ENCODE peak calls at places on chromosomes 5 and 9, in four cellular contexts. O is HFF-Myc, K is mesothelial cell of epicardium, R is astrocyte. T is an unnamed sample.

GRCh38 chr5:73808916-73809315 is 182.9 kb downstream of the ARHGEF28 start:
- DNase-seq in O (no peak), K (no peak), R (no peak), T (no peak)

GRCh38 chr9:122179690-122180074 is 20.0 kb downstream of the MORN5 start:
- DNase-seq in O (no peak), K (no peak), R (peak), T (no peak)

GRCh38 chr5:16930487-16930886 is 5.6 kb downstream of the MYO10 start:
- DNase-seq in O (no peak), K (no peak), R (no peak), T (no peak)

GRCh38 chr9:35859310-35859994 is 10.7 kb downstream of the OR13J1 start:
- DNase-seq in O (no peak), K (no peak), R (no peak), T (peak)

GRCh38 chr5:142659405-142659804 is 26.5 kb downstream of the FGF1 start:
- DNase-seq in O (no peak), K (no peak), R (no peak), T (no peak)

GRCh38 chr9:119273984-119274665 is 95.1 kb downstream of the BRINP1 start:
- DNase-seq in O (no peak), K (no peak), R (peak), T (no peak)

GRCh38 chr9:131423171-131423581 is 29.3 kb downstream of the PRRC2B start:
- DNase-seq in O (no peak), K (no peak), R (peak), T (no peak)

GRCh38 chr5:177023247-177023703 is 779 bp downstream of the ZNF346 start:
- DNase-seq in O (no peak), K (no peak), R (no peak), T (no peak)

DNA sequence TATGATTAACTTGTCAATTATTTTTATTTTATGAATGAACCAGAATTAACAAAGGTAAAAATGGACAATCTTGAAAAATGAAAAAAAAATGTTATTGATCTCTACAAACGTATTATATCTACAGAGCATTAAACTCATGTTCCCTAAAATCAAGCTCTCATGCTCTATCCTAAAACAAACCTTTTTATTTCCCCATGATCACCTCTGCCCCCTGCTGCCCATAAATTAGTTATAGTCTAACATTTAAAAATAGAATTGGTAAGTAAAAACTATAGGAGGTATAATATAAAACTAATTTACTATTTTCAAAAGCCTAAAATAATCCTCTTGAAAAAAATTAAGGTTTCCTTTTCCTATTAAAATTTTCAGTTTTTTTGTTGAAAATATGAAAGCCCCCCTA is 168.0 kb upstream of the POU5F2 start:
- DNase-seq in O (no peak), K (no peak), R (no peak), T (no peak)
- TF ChIP-seq CTCF in O (no peak), K (no peak), R (no peak), T (no peak)

GRCh38 chr5:5494489-5495402 is 72.3 kb downstream of the ICE1 start:
- DNase-seq in O (no peak), K (no peak), R (peak), T (peak)
- TF ChIP-seq CTCF in O (no peak), K (no peak), R (no peak), T (no peak)

GRCh38 chr5:127027539-127027938 is 2.8 kb downstream of the MARCHF3 start:
- DNase-seq in O (no peak), K (no peak), R (no peak), T (no peak)

GRCh38 chr5:127031147-127031862 is 947 bp upstream of the MARCHF3 start:
- DNase-seq in O (no peak), K (no peak), R (no peak), T (no peak)

GRCh38 chr5:127029513-127030258 is 672 bp downstream of the MARCHF3 start:
- DNase-seq in O (no peak), K (no peak), R (peak), T (peak)

GRCh38 chr5:127030259-127031146 is at the start of gene MARCHF3:
- DNase-seq in O (peak), K (peak), R (peak), T (peak)

DNA sequence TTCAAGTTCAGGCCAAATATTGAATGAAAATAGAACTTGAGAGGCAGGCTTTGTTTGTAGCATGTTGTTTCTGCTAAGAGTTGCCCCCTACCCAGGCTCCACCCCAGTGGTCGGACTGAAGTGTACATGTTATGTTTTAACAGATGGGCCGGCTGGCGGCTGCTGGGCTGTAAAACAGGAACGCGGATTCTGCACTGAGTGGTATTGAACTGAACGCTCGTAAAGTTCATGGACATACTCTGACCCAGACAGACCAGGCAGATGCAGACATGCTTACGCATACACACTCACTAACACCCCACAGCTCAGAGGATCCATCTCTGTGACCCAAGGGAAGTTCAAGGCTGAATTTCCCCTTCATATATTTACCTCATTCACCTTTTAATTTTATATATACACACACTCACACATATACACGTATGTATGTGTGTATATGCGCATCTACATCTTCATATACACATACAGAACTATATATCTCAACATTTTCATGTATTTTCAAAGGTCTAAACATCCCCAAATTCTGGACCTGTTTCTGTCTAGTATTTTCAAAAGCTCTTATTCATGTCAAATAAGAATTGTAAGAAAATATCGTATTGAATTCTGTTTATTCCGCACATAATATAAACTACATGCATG is 1.4 kb downstream of the MARCHF3 start:
- DNase-seq in O (no peak), K (no peak), R (no peak), T (no peak)
- TF ChIP-seq CTCF in O (no peak), K (no peak), R (no peak), T (no peak)

GRCh38 chr9:133474853-133475252 is 4.0 kb downstream of the SLC2A6 start:
- DNase-seq in O (no peak), K (no peak), R (no peak), T (no peak)
- TF ChIP-seq CTCF in O (no peak), K (no peak), R (no peak), T (no peak)

DNA sequence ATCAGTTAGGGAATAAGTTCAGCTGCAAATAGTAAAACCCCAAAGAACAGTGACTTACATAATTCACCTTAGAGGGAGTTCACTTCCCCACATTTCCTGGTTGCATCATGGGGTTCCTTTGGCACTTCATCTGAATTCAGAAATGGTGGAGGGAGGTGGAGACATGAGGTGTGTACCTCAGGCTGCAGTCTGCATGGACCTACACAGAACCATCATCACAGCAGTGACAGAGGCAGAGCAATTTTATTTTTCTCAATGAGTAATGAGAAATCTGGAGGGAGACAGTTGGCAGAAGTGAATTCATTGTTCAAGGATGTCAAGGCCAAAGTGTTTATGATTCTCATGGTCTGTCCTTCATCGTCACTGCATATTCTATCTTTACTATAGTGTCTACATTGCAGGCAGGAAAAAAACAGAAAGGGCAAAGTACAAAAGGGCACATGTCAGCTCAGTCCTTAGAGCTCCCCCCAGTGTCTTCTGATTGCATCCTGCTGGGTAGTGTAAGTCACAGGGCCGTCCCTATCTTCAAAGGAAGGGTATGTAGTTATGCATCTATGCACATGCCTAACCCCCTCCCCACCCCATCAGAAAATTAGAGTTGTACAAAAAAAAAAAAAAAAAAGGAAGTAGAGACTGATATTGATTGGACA is 132.8 kb upstream of the APC start:
- DNase-seq in O (no peak), K (no peak), R (no peak), T (no peak)
- TF ChIP-seq CTCF in O (peak), K (no peak), R (no peak), T (peak)

GRCh38 chr9:98790601-98791146 is 5.7 kb downstream of the ANKS6 start:
- DNase-seq in O (no peak), K (no peak), R (no peak), T (no peak)
- TF ChIP-seq CTCF in O (no peak), K (no peak), R (no peak), T (no peak)

GRCh38 chr9:92242115-92242778 is 51.2 kb downstream of the IARS1 start:
- DNase-seq in O (no peak), K (no peak), R (peak), T (no peak)
- TF ChIP-seq CTCF in O (peak), K (no peak), R (peak), T (no peak)

GRCh38 chr9:107638922-107639321 is 149.4 kb upstream of the KLF4 start:
- DNase-seq in O (peak), K (no peak), R (peak), T (no peak)

GRCh38 chr9:107639426-107639825 is 149.9 kb upstream of the KLF4 start:
- DNase-seq in O (no peak), K (no peak), R (peak), T (no peak)

GRCh38 chr9:107638496-107638895 is 148.9 kb upstream of the KLF4 start:
- DNase-seq in O (no peak), K (no peak), R (no peak), T (no peak)

GRCh38 chr9:107636596-107637405 is 147.2 kb upstream of the KLF4 start:
- DNase-seq in O (no peak), K (no peak), R (no peak), T (no peak)

DNA sequence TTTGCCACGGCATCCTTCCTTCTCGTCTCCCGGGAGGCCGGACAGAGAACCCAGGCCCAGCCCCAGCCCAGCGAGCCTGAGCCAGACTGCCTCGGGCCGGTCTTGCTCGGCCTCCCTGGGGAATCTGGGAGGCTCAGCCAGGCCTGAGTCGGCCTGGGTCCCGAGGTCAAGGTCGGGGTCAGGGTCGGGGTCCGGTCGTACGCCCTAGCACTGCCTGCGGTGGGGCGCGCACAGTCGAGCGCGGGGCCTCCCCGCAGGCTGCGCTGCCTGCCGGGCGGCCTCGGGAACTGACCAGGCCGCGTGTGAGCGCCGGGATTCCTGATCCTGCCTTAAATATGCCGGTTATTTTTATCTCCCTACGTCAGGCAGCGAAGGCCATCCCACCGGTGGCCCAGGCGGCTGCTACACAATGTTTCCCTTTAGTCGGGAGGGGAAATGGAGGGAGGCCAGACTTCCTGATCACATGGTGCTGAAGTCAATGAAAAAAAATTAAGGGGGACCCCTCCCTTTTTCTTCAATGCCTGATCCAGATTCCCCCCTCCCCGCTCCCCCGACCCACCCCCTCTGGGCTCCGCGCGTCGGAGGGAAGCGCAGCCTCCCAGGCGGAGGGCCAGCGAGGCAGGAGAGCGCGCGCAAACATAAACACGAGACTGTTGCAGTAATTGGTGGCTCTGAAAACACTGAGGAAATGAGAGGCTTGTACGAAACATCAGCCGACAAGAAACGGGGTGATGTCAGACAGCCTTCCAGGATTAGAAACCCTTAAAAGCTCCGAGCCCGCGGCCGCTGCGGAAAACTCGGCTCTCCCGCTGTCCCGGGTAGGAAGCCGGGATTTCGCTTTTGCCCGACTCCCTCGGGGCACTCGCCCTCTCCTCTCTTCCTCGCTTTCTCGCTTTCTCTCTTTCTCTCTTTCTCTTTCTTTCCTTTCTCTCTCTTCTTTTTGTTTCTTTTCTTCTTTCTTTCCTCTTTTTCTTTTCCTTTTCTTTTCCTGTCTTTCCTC is 148.2 kb upstream of the KLF4 start:
- DNase-seq in O (peak), K (peak), R (peak), T (no peak)
- TF ChIP-seq CTCF in O (peak), K (no peak), R (no peak), T (no peak)

DNA sequence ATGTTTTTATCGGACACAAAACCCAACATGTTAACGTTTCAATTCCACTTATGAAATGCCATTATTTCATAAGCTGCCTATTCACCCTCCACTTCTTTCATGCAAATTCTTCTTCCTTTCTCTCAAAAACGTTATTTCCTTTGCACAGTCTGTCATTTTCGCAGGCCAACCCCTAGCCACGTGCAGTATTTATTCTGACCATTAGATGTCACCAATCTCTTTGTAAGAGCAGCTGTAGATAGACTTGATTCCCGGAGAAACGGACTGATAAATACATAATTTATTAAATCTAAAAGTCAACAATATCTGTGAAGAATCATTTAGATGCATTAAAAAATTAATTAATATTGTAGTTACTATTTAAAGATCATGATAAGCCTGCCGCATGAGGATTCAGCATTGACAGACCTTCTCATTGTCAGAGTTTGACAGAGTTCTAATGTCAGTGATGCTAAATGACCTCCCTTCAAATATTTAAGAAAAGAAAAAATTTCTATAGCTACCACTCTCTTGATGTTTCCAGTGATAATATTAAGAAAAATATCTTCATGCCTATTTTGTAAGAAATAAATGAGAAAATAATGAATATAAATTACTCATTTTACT is 933.6 kb downstream of the CDH12 start:
- DNase-seq in O (peak), K (no peak), R (peak), T (no peak)
- TF ChIP-seq CTCF in O (peak), K (peak), R (peak), T (no peak)

GRCh38 chr5:9350301-9350797 is 195.5 kb downstream of the SEMA5A start:
- DNase-seq in O (no peak), K (no peak), R (peak), T (no peak)
- TF ChIP-seq CTCF in O (no peak), K (no peak), R (no peak), T (no peak)